ENCODE peak calls at places on chromosomes 4 and X, in eight cellular contexts. M, Z, V, F, S, W, T and H are unnamed samples. For H3K4me1, the result is how much of the 10 kb centered on the place peaks cover.

GRCh38 chr4:123672987-123673386 is 276.4 kb downstream of the SPRY1 start:
- DNase-seq in F (no peak), Z (no peak), V (no peak), M (no peak), S (no peak), W (no peak), T (no peak), H (no peak)

GRCh38 chr4:109302366-109303140 is at the start of gene COL25A1:
- DNase-seq in S (peak), W (no peak), Z (no peak), T (peak), M (peak), V (peak), F (peak), H (peak)

GRCh38 chr4:124282301-124282898 is 430.1 kb downstream of the ANKRD50 start:
- DNase-seq in Z (no peak), V (no peak), T (peak), F (no peak), M (no peak), S (no peak), W (no peak), H (no peak)

GRCh38 chrX:1491851-1492349 is 39.2 kb upstream of the ASMTL start:
- DNase-seq in T (no peak), F (peak), Z (no peak), V (no peak), S (peak), W (no peak), M (peak), H (no peak)

GRCh38 chrX:136397001-136397400 is 90.7 kb upstream of the BRS3 start:
- DNase-seq in S (no peak), Z (no peak), F (peak), T (no peak), M (no peak), W (no peak), V (no peak), H (no peak)

GRCh38 chrX:70434914-70435586 is 9.6 kb upstream of the DLG3 start:
- DNase-seq in V (no peak), M (no peak), F (no peak), S (peak), Z (no peak), T (no peak), W (peak), H (peak)

GRCh38 chr4:19945979-19946380 is 305.7 kb upstream of the SLIT2 start:
- DNase-seq in W (no peak), F (no peak), S (no peak), Z (no peak), V (no peak), M (no peak), T (no peak), H (peak)

GRCh38 chrX:2689773-2690666 is 1.1 kb upstream of the CD99 start:
- DNase-seq in S (no peak), V (no peak), Z (no peak), M (peak), W (no peak), T (no peak), F (peak), H (peak)

GRCh38 chr4:164997941-164998340 is 20.5 kb upstream of the TRIM61 start:
- DNase-seq in V (no peak), F (no peak), Z (no peak), S (no peak), T (no peak), W (no peak), M (no peak), H (no peak)

GRCh38 chr4:2828758-2829181 is 14.9 kb upstream of the ADD1 start:
- DNase-seq in T (no peak), F (no peak), W (no peak), S (no peak), V (no peak), Z (no peak), M (peak), H (no peak)

GRCh38 chrX:139560221-139560620 is 29.7 kb downstream of the F9 start:
- DNase-seq in T (no peak), W (no peak), V (no peak), S (no peak), M (no peak), Z (no peak), F (no peak), H (no peak)

GRCh38 chr4:38141808-38142500 is 181.8 kb downstream of the PTTG2 start:
- DNase-seq in F (no peak), V (no peak), S (no peak), W (no peak), M (no peak), T (no peak), Z (no peak), H (no peak)

GRCh38 chrX:43655961-43656494 is at the start of gene MAOA:
- DNase-seq in V (peak), T (peak), M (peak), F (peak), S (peak), W (peak), Z (no peak), H (peak)

GRCh38 chr4:98253499-98253898 is 7.7 kb upstream of the RAP1GDS1 start:
- DNase-seq in S (no peak), Z (no peak), W (no peak), F (no peak), M (no peak), T (no peak), V (no peak), H (no peak)

GRCh38 chr4:77501851-77502250 is 103.8 kb upstream of the CXCL13 start:
- DNase-seq in Z (no peak), V (no peak), M (no peak), S (no peak), W (no peak), T (no peak), F (no peak), H (no peak)

GRCh38 chr4:62225972-62226371 is 1025.8 kb downstream of the ADGRL3 start:
- DNase-seq in W (no peak), M (no peak), F (no peak), V (no peak), T (no peak), S (no peak), Z (no peak), H (no peak)

GRCh38 chrX:46762963-46763362 is 4.0 kb upstream of the SLC9A7 start:
- DNase-seq in F (no peak), Z (no peak), T (no peak), V (no peak), S (no peak), M (no peak), W (no peak), H (no peak)

GRCh38 chrX:38803609-38804480 is 2.6 kb downstream of the MID1IP1 start:
- DNase-seq in M (peak), T (peak), S (peak), Z (no peak), F (peak), W (peak), V (peak), H (peak)

GRCh38 chrX:33434256-33435092 is 223.1 kb upstream of the DMD start:
- DNase-seq in T (peak), S (peak), Z (peak), V (peak), F (peak), W (no peak), M (no peak), H (peak)

GRCh38 chrX:71619193-71619592 is 882 bp upstream of the CXCR3 start:
- DNase-seq in T (no peak), S (no peak), M (no peak), W (no peak), V (no peak), F (no peak), Z (no peak), H (no peak)

GRCh38 chr4:154927126-154927525 is 146.1 kb downstream of the RBM46 start:
- DNase-seq in S (no peak), F (no peak), M (no peak), Z (no peak), W (no peak), V (no peak), T (no peak), H (no peak)

GRCh38 chr4:80071643-80072606 is 1.1 kb downstream of the ANTXR2 start:
- DNase-seq in V (peak), T (peak), F (peak), M (peak), Z (no peak), S (peak), W (peak), H (peak)

GRCh38 chr4:157372154-157372553 is 151.6 kb downstream of the GRIA2 start:
- DNase-seq in S (no peak), F (no peak), V (no peak), M (no peak), T (no peak), W (no peak), Z (no peak), H (no peak)

GRCh38 chr4:66681962-66682361 is 863.3 kb downstream of the CENPC start:
- DNase-seq in V (no peak), F (no peak), M (no peak), Z (no peak), T (no peak), S (no peak), W (no peak), H (no peak)

GRCh38 chr4:37146260-37146659 is 98.3 kb upstream of the NWD2 start:
- DNase-seq in W (no peak), T (no peak), Z (no peak), M (no peak), S (no peak), V (no peak), F (peak), H (no peak)

GRCh38 chr4:7103031-7103598 is 35.3 kb upstream of the GRPEL1 start:
- DNase-seq in Z (no peak), F (peak), M (peak), V (peak), S (peak), T (peak), W (peak), H (peak)

GRCh38 chr4:105093975-105094374 is 52.7 kb upstream of the TET2 start:
- DNase-seq in W (no peak), V (no peak), Z (no peak), M (no peak), F (no peak), T (no peak), S (no peak), H (no peak)

GRCh38 chr4:1550122-1551070 is 133.7 kb downstream of the FAM53A start:
- DNase-seq in S (no peak), T (no peak), M (no peak), F (no peak), Z (no peak), V (no peak), W (no peak), H (no peak)

GRCh38 chr4:48329976-48330375 is 11.4 kb upstream of the SLAIN2 start:
- DNase-seq in F (no peak), M (no peak), Z (no peak), W (no peak), S (no peak), T (no peak), V (no peak), H (no peak)

GRCh38 chr4:24657768-24658617 is 73.6 kb upstream of the DHX15 start:
- DNase-seq in F (peak), S (peak), W (no peak), M (no peak), Z (no peak), T (no peak), V (peak), H (peak)

GRCh38 chr4:113574636-113575103 is 186.9 kb downstream of the CAMK2D start:
- DNase-seq in M (no peak), F (no peak), V (no peak), S (no peak), W (no peak), T (no peak), Z (no peak), H (no peak)

GRCh38 chrX:109795682-109796081 is 62.6 kb upstream of the ACSL4 start:
- DNase-seq in S (no peak), F (no peak), W (no peak), T (no peak), M (no peak), Z (no peak), V (no peak), H (no peak)

GRCh38 chrX:65596270-65596669 is 61.7 kb upstream of the LAS1L start:
- DNase-seq in M (no peak), V (no peak), F (no peak), W (peak), T (no peak), S (peak), Z (no peak), H (no peak)

GRCh38 chrX:21955398-21956189 is 15.1 kb downstream of the SMS start:
- DNase-seq in F (peak), S (no peak), T (no peak), V (no peak), W (no peak), Z (no peak), M (no peak), H (no peak)

GRCh38 chr4:184450045-184450444 is 24.3 kb downstream of the IRF2 start:
- DNase-seq in Z (no peak), T (no peak), W (no peak), S (no peak), M (no peak), F (no peak), V (no peak), H (no peak)
- H3K4me1 ChIP-seq in Z (under half), T (under half), W (half or more), S (half or more), M (half or more), F (under half), V (half or more), H (under half)

GRCh38 chr4:477686-478085 is 21.3 kb downstream of the ZNF721 start:
- DNase-seq in Z (no peak), S (no peak), V (no peak), W (no peak), M (no peak), F (no peak), T (no peak), H (no peak)

GRCh38 chr4:473575-474457 is 25.1 kb downstream of the ZNF721 start:
- DNase-seq in S (peak), M (peak), V (peak), W (peak), T (peak), F (peak), Z (peak), H (peak)

GRCh38 chr4:478373-478772 is 20.6 kb downstream of the ZNF721 start:
- DNase-seq in M (no peak), V (no peak), F (no peak), Z (no peak), T (no peak), W (no peak), S (no peak), H (no peak)

GRCh38 chr4:476501-476900 is 22.5 kb downstream of the ZNF721 start:
- DNase-seq in V (no peak), F (no peak), S (no peak), W (no peak), T (no peak), Z (no peak), M (no peak), H (no peak)

GRCh38 chr4:475962-476361 is 23.0 kb downstream of the ZNF721 start:
- DNase-seq in F (no peak), S (no peak), Z (no peak), T (no peak), M (no peak), V (no peak), W (no peak), H (no peak)
- H3K4me1 ChIP-seq in F (under half), S (under half), Z (under half), T (under half), M (under half), V (under half), W (under half), H (under half)

GRCh38 chrX:8845060-8845459 is 43.9 kb upstream of the FAM9A start:
- DNase-seq in T (no peak), V (no peak), S (no peak), M (no peak), W (no peak), Z (no peak), F (no peak), H (no peak)
- H3K4me1 ChIP-seq in T (under half), V (under half), S (under half), M (under half), W (under half), Z (under half), F (under half), H (under half)

GRCh38 chrX:24154490-24155034 is 5.0 kb downstream of the ZFX start:
- DNase-seq in T (no peak), M (no peak), V (no peak), S (no peak), Z (no peak), W (no peak), F (no peak), H (no peak)
- H3K4me1 ChIP-seq in T (under half), M (half or more), V (under half), S (under half), Z (under half), W (half or more), F (under half), H (under half)

GRCh38 chr4:10120943-10121567 is 4.5 kb upstream of the WDR1 start:
- DNase-seq in S (no peak), Z (no peak), V (no peak), M (no peak), W (no peak), T (no peak), F (no peak), H (no peak)
- H3K4me1 ChIP-seq in S (under half), Z (under half), V (under half), M (under half), W (under half), T (under half), F (under half), H (under half)

DNA sequence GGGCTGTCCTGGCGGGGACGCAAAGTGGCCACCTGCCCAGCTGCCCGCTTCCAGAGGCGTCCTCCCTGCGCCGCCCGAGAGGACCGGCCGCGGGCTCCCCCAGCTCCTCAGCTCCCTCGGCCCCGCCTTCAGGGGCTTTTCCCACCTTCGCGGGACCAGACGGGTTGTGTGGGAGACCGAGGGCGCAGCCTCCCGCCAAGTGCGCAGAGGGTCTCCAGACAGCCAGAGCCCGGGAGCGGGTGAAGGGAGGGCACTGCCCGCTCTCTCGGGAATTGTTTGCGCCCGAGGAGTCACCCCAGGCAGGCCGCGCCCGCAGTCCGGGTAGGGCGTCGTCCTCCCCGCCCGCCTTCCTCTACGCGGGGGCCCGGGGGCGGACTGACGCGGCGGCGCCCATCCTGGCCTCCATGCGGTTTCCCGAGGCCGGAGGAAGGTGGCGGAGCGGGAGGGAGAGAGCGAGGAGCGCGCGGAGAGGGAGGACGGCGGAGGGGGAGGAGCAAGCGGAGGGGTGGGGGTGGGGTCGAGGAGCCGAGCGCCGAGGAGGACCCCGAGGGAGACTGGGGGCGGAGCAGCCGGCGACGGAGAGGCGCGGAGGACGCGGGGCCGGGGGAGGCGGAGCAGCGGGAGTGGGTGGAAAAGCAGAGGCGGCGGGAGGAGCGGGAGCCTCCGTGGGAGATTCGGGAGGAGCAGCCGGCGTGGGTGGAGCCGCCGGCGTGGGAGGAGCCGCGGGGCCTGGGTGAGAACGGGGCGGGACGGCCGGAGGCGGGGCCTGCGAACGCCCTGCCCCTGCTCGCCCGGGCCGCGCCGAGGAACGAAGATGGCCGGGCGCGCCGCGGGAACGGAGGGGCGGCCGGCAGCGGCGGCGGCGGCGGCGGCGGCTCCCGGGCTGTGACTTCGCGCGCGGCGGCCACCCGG is 47.6 kb downstream of the CLDN34 start:
- DNase-seq in S (peak), T (peak), Z (no peak), V (peak), M (peak), F (peak), W (peak), H (peak)
- H3K4me1 ChIP-seq in S (under half), T (under half), Z (under half), V (under half), M (under half), F (under half), W (under half), H (under half)

GRCh38 chr4:137531951-137532868 is at the start of gene PCDH18:
- DNase-seq in V (peak), Z (no peak), M (no peak), S (peak), T (peak), F (peak), W (peak), H (peak)
- H3K4me1 ChIP-seq in V (under half), Z (under half), M (under half), S (under half), T (under half), F (under half), W (under half), H (under half)

GRCh38 chrX:132033166-132033565 is 10.1 kb downstream of the STK26 start:
- DNase-seq in Z (no peak), V (no peak), W (no peak), M (no peak), F (no peak), T (no peak), S (no peak), H (no peak)
- H3K4me1 ChIP-seq in Z (under half), V (under half), W (under half), M (under half), F (under half), T (under half), S (under half), H (under half)